ENCODE peak calls at places on chromosomes 3 and 15, in six cellular contexts. N is neural progenitor cell, O is cardiac fibroblast, F is spleen, L is RWPE2, K is colonic mucosa. J is an unnamed sample.

GRCh38 chr3:66206806-66207205 is 14.0 kb upstream of the SLC25A26 start:
- DNase-seq in N (no peak), O (no peak), F (no peak), L (no peak), K (no peak), J (no peak)

GRCh38 chr15:88477126-88477525 is 9.6 kb downstream of the MRPS11 start:
- DNase-seq in N (no peak), O (no peak), F (no peak), L (no peak), K (no peak), J (no peak)

GRCh38 chr3:26647078-26647477 is 24.5 kb downstream of the LRRC3B start:
- DNase-seq in N (no peak), O (no peak), F (no peak), L (no peak), K (no peak), J (no peak)

GRCh38 chr15:95929232-95929846 is 401.2 kb upstream of the NR2F2 start:
- DNase-seq in N (no peak), O (peak), F (no peak), L (no peak), K (no peak), J (no peak)

GRCh38 chr15:83561661-83562060 is 92.3 kb upstream of the ADAMTSL3 start:
- DNase-seq in N (no peak), O (no peak), F (no peak), L (no peak), K (no peak), J (no peak)

GRCh38 chr15:81480645-81481053 is 106.6 kb upstream of the TMC3 start:
- DNase-seq in N (peak), O (peak), F (no peak), L (no peak), K (peak), J (no peak)

GRCh38 chr3:183766107-183766506 is 59.3 kb downstream of the MAP6D1 start:
- DNase-seq in N (no peak), O (peak), F (no peak), L (no peak), K (no peak), J (no peak)

GRCh38 chr3:53846134-53846850 is at the start of the genes CHDH and IL17RB:
- DNase-seq in N (peak), O (no peak), F (peak), L (no peak), K (peak), J (no peak)

GRCh38 chr3:260911-261310 is 64.3 kb downstream of the CHL1 start:
- DNase-seq in N (no peak), O (no peak), F (no peak), L (no peak), K (no peak), J (no peak)

GRCh38 chr15:94383706-94384105 is 152.3 kb downstream of the MCTP2 start:
- DNase-seq in N (no peak), O (peak), F (no peak), L (no peak), K (no peak), J (no peak)

GRCh38 chr3:21390136-21390535 is 360.9 kb downstream of the ZNF385D start:
- DNase-seq in N (no peak), O (peak), F (no peak), L (no peak), K (no peak), J (no peak)

GRCh38 chr3:170360916-170361315 is 3.4 kb downstream of the SKIL start:
- DNase-seq in N (no peak), O (no peak), F (no peak), L (no peak), K (no peak), J (no peak)

GRCh38 chr3:188719545-188719944 is 452.2 kb upstream of the TPRG1 start:
- DNase-seq in N (no peak), O (no peak), F (no peak), L (no peak), K (no peak), J (no peak)

GRCh38 chr3:64445318-64446300 is 220.3 kb upstream of the PRICKLE2 start:
- DNase-seq in N (peak), O (no peak), F (no peak), L (no peak), K (peak), J (peak)

GRCh38 chr3:174440350-174440716 is 418.8 kb upstream of the NAALADL2 start:
- DNase-seq in N (peak), O (peak), F (no peak), L (no peak), K (peak), J (no peak)

GRCh38 chr15:93428135-93428534 is 339.1 kb upstream of the RGMA start:
- DNase-seq in N (peak), O (no peak), F (no peak), L (no peak), K (no peak), J (no peak)

GRCh38 chr3:150928234-150928633 is 23.0 kb upstream of the MINDY4B start:
- DNase-seq in N (no peak), O (no peak), F (no peak), L (no peak), K (no peak), J (no peak)

GRCh38 chr15:66503780-66504562 is 684 bp downstream of the RPL4 start:
- DNase-seq in N (no peak), O (no peak), F (no peak), L (no peak), K (no peak), J (no peak)

GRCh38 chr3:50210510-50211367 is 5.7 kb downstream of the SLC38A3 start:
- DNase-seq in N (no peak), O (no peak), F (no peak), L (no peak), K (peak), J (no peak)

GRCh38 chr3:41158947-41159346 is 40.4 kb upstream of the CTNNB1 start:
- DNase-seq in N (no peak), O (peak), F (no peak), L (no peak), K (peak), J (no peak)

GRCh38 chr3:122940628-122941086 is 86.9 kb downstream of the SEMA5B start:
- DNase-seq in N (no peak), O (peak), F (peak), L (no peak), K (no peak), J (no peak)

GRCh38 chr3:183766745-183767606 is 58.4 kb downstream of the MAP6D1 start:
- DNase-seq in N (peak), O (peak), F (peak), L (peak), K (peak), J (no peak)

GRCh38 chr3:87468235-87468634 is 191.9 kb upstream of the POU1F1 start:
- DNase-seq in N (no peak), O (no peak), F (no peak), L (no peak), K (no peak), J (no peak)

GRCh38 chr15:42720071-42720470 is 16.9 kb downstream of the CDAN1 start:
- DNase-seq in N (no peak), O (no peak), F (no peak), L (no peak), K (no peak), J (no peak)

GRCh38 chr15:77496710-77497107 is 76.0 kb downstream of the HMG20A start:
- DNase-seq in N (peak), O (peak), F (peak), L (peak), K (peak), J (no peak)

GRCh38 chr3:15051531-15051930 is 13.6 kb downstream of the MRPS25 start:
- DNase-seq in N (peak), O (peak), F (peak), L (no peak), K (peak), J (no peak)

GRCh38 chr3:180316321-180316720 is 279.6 kb upstream of the PEX5L start:
- DNase-seq in N (no peak), O (no peak), F (no peak), L (no peak), K (no peak), J (no peak)

GRCh38 chr3:113531826-113532697 is at the start of gene SIDT1:
- DNase-seq in N (peak), O (no peak), F (peak), L (no peak), K (peak), J (no peak)
- TF ChIP-seq CTCF in N (no peak), O (no peak), F (peak), L (no peak), K (no peak), J (no peak)

DNA sequence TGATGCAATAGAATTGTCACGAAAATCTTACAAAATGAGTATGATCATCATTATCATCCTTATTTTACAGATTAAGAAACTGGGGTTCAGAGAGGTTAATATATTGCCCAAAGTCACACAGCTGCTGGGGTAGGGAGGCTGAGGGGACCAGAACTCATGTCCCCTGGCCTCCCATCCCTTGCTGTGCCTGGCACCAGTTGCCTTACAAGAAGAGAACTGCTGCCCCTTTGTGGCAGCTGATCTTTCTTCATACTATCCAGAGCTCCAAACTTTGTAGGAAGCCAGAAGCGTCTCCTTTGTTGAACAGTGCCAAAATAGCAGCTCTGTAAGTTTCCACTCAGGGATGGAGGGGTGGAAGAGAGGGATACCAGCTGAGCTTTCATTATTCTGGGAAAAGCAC is 236.8 kb upstream of the TBC1D5 start:
- DNase-seq in N (peak), O (no peak), F (no peak), L (no peak), K (no peak), J (no peak)
- TF ChIP-seq CTCF in N (peak), O (no peak), F (no peak), L (no peak), K (no peak), J (peak)

GRCh38 chr3:51269466-51269865 is 115.6 kb upstream of the MANF start:
- DNase-seq in N (peak), O (peak), F (no peak), L (no peak), K (no peak), J (no peak)
- TF ChIP-seq CTCF in N (peak), O (peak), F (no peak), L (peak), K (no peak), J (peak)

DNA sequence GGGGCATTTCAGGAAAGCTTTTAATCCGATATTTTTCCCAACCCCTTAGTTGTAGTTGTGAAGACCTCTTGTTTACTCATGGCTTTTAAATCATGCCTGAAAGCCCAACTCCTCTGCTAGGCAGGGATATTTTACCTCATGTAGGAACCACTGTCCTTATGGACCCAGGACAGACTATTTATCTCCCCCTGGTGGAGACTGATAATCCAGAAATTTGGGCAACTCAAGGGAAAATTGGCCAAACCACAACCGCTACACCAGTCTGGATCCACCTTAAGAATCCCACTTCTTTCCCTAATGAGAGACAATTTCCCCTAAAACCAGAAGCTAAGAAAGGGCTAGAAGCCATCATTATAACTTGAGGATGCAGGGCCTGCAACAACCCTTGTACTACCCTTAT is 248.1 kb upstream of the STAC start:
- DNase-seq in N (no peak), O (peak), F (no peak), L (no peak), K (no peak), J (no peak)
- TF ChIP-seq CTCF in N (peak), O (peak), F (no peak), L (no peak), K (no peak), J (peak)

GRCh38 chr3:10416730-10417300 is 88.6 kb downstream of the ATP2B2 start:
- DNase-seq in N (no peak), O (no peak), F (peak), L (no peak), K (no peak), J (peak)

GRCh38 chr3:10421996-10422395 is 83.4 kb downstream of the ATP2B2 start:
- DNase-seq in N (no peak), O (no peak), F (no peak), L (no peak), K (no peak), J (no peak)

GRCh38 chr3:10419637-10420232 is 85.7 kb downstream of the ATP2B2 start:
- DNase-seq in N (no peak), O (no peak), F (peak), L (no peak), K (no peak), J (no peak)

GRCh38 chr3:10420745-10421475 is 84.5 kb downstream of the ATP2B2 start:
- DNase-seq in N (no peak), O (no peak), F (peak), L (no peak), K (no peak), J (peak)

GRCh38 chr3:10417849-10418248 is 87.5 kb downstream of the ATP2B2 start:
- DNase-seq in N (peak), O (peak), F (no peak), L (no peak), K (no peak), J (no peak)
- TF ChIP-seq CTCF in N (peak), O (peak), F (no peak), L (peak), K (no peak), J (peak)

GRCh38 chr3:155859859-155860258 is 5.6 kb upstream of the SLC33A1 start:
- DNase-seq in N (no peak), O (peak), F (no peak), L (no peak), K (no peak), J (no peak)
- TF ChIP-seq CTCF in N (no peak), O (peak), F (no peak), L (peak), K (no peak), J (peak)

GRCh38 chr3:28348637-28349396 is at the start of the genes AZI2 and ZCWPW2:
- DNase-seq in N (peak), O (peak), F (peak), L (peak), K (peak), J (peak)
- TF ChIP-seq CTCF in N (peak), O (peak), F (peak), L (peak), K (no peak), J (peak)

DNA sequence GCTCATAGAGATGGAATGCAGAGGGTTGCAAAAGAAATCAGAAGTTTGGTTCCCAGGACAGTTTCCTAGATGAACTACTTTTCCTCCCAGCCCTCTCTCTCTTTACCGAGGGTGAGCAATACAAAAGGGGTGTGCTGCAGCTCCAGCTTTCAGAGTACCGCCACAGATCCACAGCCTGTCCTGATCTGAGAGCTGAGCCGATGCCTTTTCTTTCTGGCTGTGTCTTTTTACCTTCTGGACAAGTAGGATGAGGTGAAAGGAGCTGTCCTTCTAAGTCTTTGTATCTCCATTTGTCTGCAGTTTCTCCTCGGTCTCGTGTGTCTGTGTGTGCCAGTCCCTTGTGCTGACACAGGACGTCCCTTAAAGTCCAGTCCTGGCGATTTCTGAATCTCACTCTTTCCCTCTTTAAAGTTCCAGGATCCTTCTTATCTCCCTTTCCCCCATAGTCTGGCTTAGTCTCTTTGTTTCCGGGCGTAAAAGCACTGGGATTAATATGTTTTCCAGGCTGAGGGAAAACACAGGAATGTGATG is 545 bp downstream of the CCDC80 start:
- DNase-seq in N (peak), O (peak), F (no peak), L (no peak), K (no peak), J (no peak)
- TF ChIP-seq CTCF in N (no peak), O (no peak), F (no peak), L (no peak), K (no peak), J (no peak)

DNA sequence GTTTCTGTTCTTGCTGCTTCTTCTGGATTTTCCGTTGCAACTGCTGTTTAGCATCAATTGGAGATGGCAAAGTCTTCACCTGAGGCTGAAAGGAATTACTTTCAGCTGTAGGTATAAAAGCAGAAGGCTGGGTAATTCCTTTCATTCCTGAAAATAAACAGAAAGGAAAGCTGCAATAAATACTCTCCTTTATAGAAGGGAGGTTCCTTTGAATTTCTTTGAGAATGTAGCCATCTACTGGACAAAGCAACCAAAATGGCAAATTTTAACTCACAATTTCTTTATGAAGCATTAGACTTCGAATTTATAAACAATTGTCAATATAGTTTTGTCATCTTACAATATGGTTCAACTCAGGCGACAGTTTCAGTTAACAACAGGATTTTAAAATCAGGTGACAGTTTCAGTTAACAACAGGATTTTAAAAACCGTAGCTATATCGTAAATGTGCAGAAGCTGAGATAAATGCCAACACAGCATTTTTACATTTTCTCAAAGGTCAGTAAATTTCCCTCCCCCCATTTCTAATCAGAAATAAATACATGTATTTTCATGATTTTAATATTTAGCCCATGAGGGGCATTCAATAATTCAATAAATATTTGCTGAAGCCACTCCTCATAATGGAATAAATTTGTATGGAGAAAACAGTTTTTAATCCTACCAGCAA is 105.0 kb upstream of the NEDD4 start:
- DNase-seq in N (no peak), O (no peak), F (no peak), L (no peak), K (no peak), J (no peak)
- TF ChIP-seq CTCF in N (no peak), O (no peak), F (no peak), L (peak), K (no peak), J (peak)

J was measured in chondrocyte.